ENCODE peak calls at places on chromosomes 11 and 22, in seven cellular contexts. Q, P, S, Z, O, D and L are unnamed samples.

GRCh38 chr22:42644422-42645340 is 4.3 kb upstream of the ATP5MGL start:
- DNase-seq in P (peak; percentile 28), D (no peak), Z (no peak), Q (peak; percentile 62), O (peak; percentile 52), S (peak; percentile 67), L (no peak)

GRCh38 chr11:35066783-35067476 is 72.0 kb upstream of the CD44 start:
- DNase-seq in D (no peak), Z (no peak), S (no peak), P (no peak), Q (no peak), O (no peak), L (no peak)

GRCh38 chr11:113638378-113638777 is 67.7 kb downstream of the TMPRSS5 start:
- DNase-seq in P (no peak), Z (no peak), Q (no peak), D (no peak), O (no peak), S (no peak), L (no peak)

GRCh38 chr22:29870574-29870973 is 12.4 kb upstream of the MTMR3 start:
- DNase-seq in S (no peak), Z (no peak), P (no peak), O (no peak), Q (no peak), D (peak; percentile 81), L (no peak)

GRCh38 chr11:71302911-71303310 is 50.5 kb upstream of the SHANK2 start:
- DNase-seq in P (no peak), O (peak; percentile 14), D (no peak), S (no peak), Q (no peak), Z (no peak), L (no peak)

GRCh38 chr11:68584097-68584496 is 100.2 kb upstream of the GAL start:
- DNase-seq in D (peak; percentile 45), S (peak; percentile 59), P (no peak), O (peak; percentile 40), Z (no peak), Q (peak; percentile 25), L (no peak)

GRCh38 chr11:45094958-45095690 is 51.3 kb upstream of the PRDM11 start:
- DNase-seq in P (no peak), D (no peak), O (no peak), Z (no peak), Q (no peak), S (no peak), L (no peak)

GRCh38 chr22:49547751-49548239 is 279.9 kb downstream of the BRD1 start:
- DNase-seq in O (no peak), Z (no peak), Q (no peak), S (no peak), D (no peak), P (no peak), L (no peak)

GRCh38 chr11:115939104-115939503 is 434.9 kb upstream of the CADM1 start:
- DNase-seq in S (no peak), D (no peak), P (no peak), Q (peak; percentile 12), O (no peak), Z (peak; percentile 33), L (no peak)

GRCh38 chr11:75313457-75314272 is 37.8 kb downstream of the ARRB1 start:
- DNase-seq in P (peak; percentile 65), D (peak; percentile 33), O (peak; percentile 55), Z (no peak), Q (peak; percentile 77), S (peak; percentile 74), L (no peak)

GRCh38 chr11:32448232-32448631 is 12.9 kb upstream of the WT1 start:
- DNase-seq in Z (no peak), P (no peak), O (peak; percentile 16), Q (peak; percentile 69), S (no peak), D (peak; percentile 29), L (no peak)

GRCh38 chr11:77407613-77408012 is 66.3 kb downstream of the PAK1 start:
- DNase-seq in Z (peak; percentile 63), D (peak; percentile 86), O (peak; percentile 85), Q (peak; percentile 85), P (peak; percentile 89), S (peak; percentile 52), L (peak; percentile 40)

GRCh38 chr11:124440608-124441007 is 4.9 kb downstream of the OR8B8 start:
- DNase-seq in S (no peak), Z (no peak), P (no peak), D (no peak), O (no peak), Q (no peak), L (no peak)

GRCh38 chr11:125975634-125976033 is 29.8 kb downstream of the VSIG10L2 start:
- DNase-seq in Q (no peak), P (no peak), S (no peak), D (peak; percentile 38), O (no peak), Z (no peak), L (no peak)

GRCh38 chr22:30519842-30520425 is 14.4 kb upstream of the SEC14L4 start:
- DNase-seq in P (no peak), D (no peak), Q (no peak), Z (no peak), O (no peak), S (no peak), L (no peak)

GRCh38 chr11:8863838-8864237 is 47.2 kb upstream of the AKIP1 start:
- DNase-seq in P (peak; percentile 63), S (no peak), Z (no peak), Q (peak; percentile 53), O (no peak), D (peak; percentile 83), L (no peak)

GRCh38 chr11:4714300-4714699 is 9.7 kb downstream of the MMP26 start:
- DNase-seq in S (no peak), Q (no peak), D (no peak), O (no peak), Z (no peak), P (no peak), L (no peak)

GRCh38 chr22:37218771-37219411 is 6.6 kb upstream of the SSTR3 start:
- DNase-seq in P (no peak), O (no peak), Q (no peak), D (no peak), S (no peak), Z (no peak), L (no peak)

GRCh38 chr11:67195971-67196418 is 70.3 kb upstream of the GRK2 start:
- DNase-seq in Z (no peak), P (peak; percentile 71), D (no peak), S (no peak), O (no peak), Q (peak; percentile 28), L (peak; percentile 88)

GRCh38 chr11:44564198-44564597 is 1.3 kb upstream of the CD82 start:
- DNase-seq in P (no peak), Z (no peak), Q (no peak), D (peak; percentile 33), S (no peak), O (peak; percentile 71), L (no peak)

GRCh38 chr11:18452927-18453326 is 2.7 kb upstream of the LDHAL6A start:
- DNase-seq in Q (no peak), P (peak; percentile 39), Z (no peak), O (no peak), S (no peak), D (peak; percentile 44), L (no peak)

GRCh38 chr22:28742562-28742962 is 723 bp downstream of the HSCB start:
- DNase-seq in S (no peak), D (no peak), Z (no peak), Q (no peak), O (no peak), P (no peak), L (no peak)

GRCh38 chr11:94597896-94598295 is 30.7 kb downstream of the PIWIL4 start:
- DNase-seq in S (no peak), Z (no peak), O (peak; percentile 45), D (no peak), P (no peak), Q (peak; percentile 28), L (no peak)
- TF ChIP-seq CTCF in S (no peak), Z (peak; percentile 15), O (no peak), D (no peak), P (no peak), Q (peak; percentile 1), L (no peak)

GRCh38 chr11:121297872-121298271 is 5.3 kb downstream of the SC5D start:
- DNase-seq in O (no peak), P (no peak), Z (no peak), D (no peak), S (no peak), Q (no peak), L (no peak)

GRCh38 chr11:121300313-121300971 is 7.9 kb downstream of the SC5D start:
- DNase-seq in O (no peak), P (no peak), Z (no peak), Q (no peak), D (no peak), S (no peak), L (no peak)

GRCh38 chr11:121300972-121301699 is 8.6 kb downstream of the SC5D start:
- DNase-seq in D (no peak), S (no peak), P (no peak), Q (peak; percentile 34), Z (no peak), O (no peak), L (no peak)

GRCh38 chr11:121299417-121299816 is 6.8 kb downstream of the SC5D start:
- DNase-seq in O (no peak), D (no peak), S (no peak), Q (no peak), Z (no peak), P (no peak), L (no peak)

GRCh38 chr11:121298770-121299169 is 6.2 kb downstream of the SC5D start:
- DNase-seq in Z (no peak), Q (no peak), S (no peak), D (peak; percentile 79), O (no peak), P (no peak), L (no peak)
- TF ChIP-seq CTCF in Z (no peak), Q (no peak), S (no peak), D (no peak), O (no peak), P (no peak), L (no peak)

DNA sequence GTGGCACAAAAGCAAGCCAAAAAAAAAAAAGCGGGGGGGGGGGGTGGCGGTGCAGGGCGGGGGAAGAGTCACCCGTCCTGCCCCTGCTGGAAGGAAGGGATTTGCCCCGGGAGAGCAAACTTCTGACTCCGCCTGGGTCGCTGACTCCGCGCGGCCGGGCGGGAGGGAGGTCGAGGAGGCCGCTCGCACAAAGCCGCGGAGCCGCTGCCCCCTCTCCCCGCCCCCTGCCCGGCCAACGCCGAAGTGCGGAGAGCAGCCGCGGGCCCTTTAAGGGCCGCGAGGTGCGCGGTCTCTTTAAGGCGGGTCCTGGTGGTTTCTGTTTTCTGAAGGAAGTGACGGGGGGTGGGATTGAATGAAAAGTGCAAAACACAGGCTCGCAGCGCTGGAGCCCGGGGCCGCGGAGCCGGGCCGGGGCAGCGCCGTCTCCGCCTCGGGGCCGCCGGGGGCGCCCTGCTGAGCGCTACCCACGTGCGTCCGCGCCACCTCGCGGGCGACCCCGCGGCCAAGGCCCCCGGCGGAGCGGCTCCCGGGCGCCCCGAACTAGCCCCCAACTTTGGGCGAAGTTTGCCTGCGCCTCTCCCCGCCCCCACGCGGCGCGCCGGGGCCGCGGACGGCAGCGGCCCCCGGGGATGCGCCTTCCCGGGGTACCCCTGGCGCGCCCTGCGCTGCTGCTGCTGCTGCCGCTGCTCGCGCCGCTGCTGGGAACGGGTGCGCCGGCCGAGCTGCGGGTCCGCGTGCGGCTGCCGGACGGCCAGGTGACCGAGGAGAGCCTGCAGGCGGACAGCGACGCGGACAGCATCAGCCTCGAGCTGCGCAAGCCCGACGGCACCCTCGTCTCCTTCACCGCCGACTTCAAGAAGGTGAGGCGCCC is at the start of gene OAF:
- DNase-seq in Q (peak; percentile 85), P (peak; percentile 89), D (peak; percentile 78), S (peak; percentile 81), Z (peak; percentile 37), O (peak; percentile 64), L (no peak)
- TF ChIP-seq CTCF in Q (no peak), P (no peak), D (no peak), S (no peak), Z (peak; percentile 6), O (no peak), L (peak; percentile 9)

GRCh38 chr22:24305260-24305692 is 34.6 kb downstream of the SPECC1L start:
- DNase-seq in D (no peak), P (no peak), S (no peak), Z (peak; percentile 39), Q (peak; percentile 71), O (no peak), L (no peak)
- TF ChIP-seq CTCF in D (no peak), P (no peak), S (no peak), Z (no peak), Q (no peak), O (no peak), L (no peak)